ENCODE peak calls at places on chromosomes 3 and 15, in eight cellular contexts. G is HepG2, N is H1, H is K562, P is GM23338, D is endothelial cell of umbilical vein, A is GM12878, Z is HCT116. R is an unnamed sample.

GRCh38 chr3:53147161-53147902 is 13.7 kb upstream of the PRKCD start:
- DNase-seq in G (no peak), N (no peak), H (no peak), P (no peak), D (no peak), A (no peak), Z (no peak), R (no peak)

GRCh38 chr3:144272715-144273114 is 301.1 kb downstream of the DIPK2A start:
- DNase-seq in G (no peak), N (no peak), H (no peak), P (peak), D (no peak), A (no peak), Z (no peak), R (no peak)

GRCh38 chr3:36606871-36607765 is 157.2 kb downstream of the DCLK3 start:
- DNase-seq in G (no peak), N (no peak), H (no peak), P (no peak), D (no peak), A (no peak), Z (no peak), R (no peak)

GRCh38 chr3:108029466-108029865 is 61.4 kb downstream of the CD47 start:
- DNase-seq in G (no peak), N (no peak), H (no peak), P (no peak), D (peak), A (no peak), Z (no peak), R (no peak)

GRCh38 chr15:90660195-90660995 is 56.8 kb upstream of the BLM start:
- DNase-seq in G (no peak), N (no peak), H (peak), P (no peak), D (no peak), A (peak), Z (no peak), R (no peak)

GRCh38 chr3:28290863-28291300 is 49.5 kb downstream of the CMC1 start:
- DNase-seq in G (no peak), N (no peak), H (no peak), P (no peak), D (no peak), A (no peak), Z (no peak), R (no peak)

GRCh38 chr15:92801412-92801773 is 98.7 kb upstream of the CHD2 start:
- DNase-seq in G (no peak), N (no peak), H (no peak), P (no peak), D (no peak), A (no peak), Z (peak), R (no peak)

GRCh38 chr15:29972051-29972450 is 110.7 kb upstream of the GOLGA8J start:
- DNase-seq in G (no peak), N (no peak), H (no peak), P (no peak), D (no peak), A (no peak), Z (no peak), R (no peak)

GRCh38 chr3:144018776-144019175 is 47.2 kb downstream of the DIPK2A start:
- DNase-seq in G (no peak), N (no peak), H (no peak), P (no peak), D (no peak), A (no peak), Z (no peak), R (no peak)

GRCh38 chr3:178320481-178321352 is 215.5 kb upstream of the KCNMB2 start:
- DNase-seq in G (no peak), N (no peak), H (peak), P (no peak), D (peak), A (no peak), Z (no peak), R (no peak)

GRCh38 chr3:72418856-72419255 is 429.4 kb downstream of the SHQ1 start:
- DNase-seq in G (no peak), N (no peak), H (no peak), P (peak), D (peak), A (no peak), Z (no peak), R (no peak)

GRCh38 chr3:171088984-171089754 is 62.6 kb upstream of the SLC2A2 start:
- DNase-seq in G (peak), N (no peak), H (peak), P (no peak), D (peak), A (no peak), Z (peak), R (no peak)

GRCh38 chr3:30035935-30036567 is 570.4 kb upstream of the TGFBR2 start:
- DNase-seq in G (no peak), N (no peak), H (no peak), P (no peak), D (no peak), A (no peak), Z (no peak), R (peak)

GRCh38 chr15:48785195-48785594 is 25.7 kb downstream of the CEP152 start:
- DNase-seq in G (no peak), N (no peak), H (no peak), P (no peak), D (no peak), A (no peak), Z (no peak), R (no peak)

GRCh38 chr3:39126532-39127071 is 19.1 kb downstream of the TTC21A start:
- DNase-seq in G (peak), N (no peak), H (peak), P (peak), D (peak), A (no peak), Z (no peak), R (no peak)

GRCh38 chr3:4394048-4394447 is 73.0 kb downstream of the SUMF1 start:
- DNase-seq in G (no peak), N (no peak), H (no peak), P (no peak), D (peak), A (no peak), Z (no peak), R (no peak)

GRCh38 chr3:100489118-100489517 is 3.3 kb upstream of the TMEM45A start:
- DNase-seq in G (no peak), N (no peak), H (no peak), P (no peak), D (no peak), A (no peak), Z (no peak), R (no peak)
- TF ChIP-seq EZH2 in G (no peak), N (no peak), H (no peak), P (no peak), D (no peak), A (no peak), Z (no peak), R (no peak)

GRCh38 chr3:14358426-14359211 is 43.8 kb upstream of the SLC6A6 start:
- DNase-seq in G (no peak), N (no peak), H (no peak), P (peak), D (no peak), A (no peak), Z (no peak), R (no peak)
- TF ChIP-seq POLR2AphosphoS5 in G (no peak), N (no peak), H (no peak), P (no peak), D (no peak), A (no peak), Z (no peak), R (no peak)

GRCh38 chr3:31364711-31365110 is 168.0 kb upstream of the STT3B start:
- DNase-seq in G (no peak), N (no peak), H (peak), P (no peak), D (no peak), A (no peak), Z (no peak), R (no peak)

GRCh38 chr3:31358473-31359075 is 174.2 kb upstream of the STT3B start:
- DNase-seq in G (no peak), N (no peak), H (no peak), P (no peak), D (no peak), A (no peak), Z (no peak), R (no peak)

GRCh38 chr3:31357451-31357850 is 175.3 kb upstream of the STT3B start:
- DNase-seq in G (no peak), N (no peak), H (no peak), P (no peak), D (no peak), A (no peak), Z (no peak), R (no peak)

GRCh38 chr3:31364188-31364587 is 168.5 kb upstream of the STT3B start:
- DNase-seq in G (no peak), N (no peak), H (no peak), P (no peak), D (no peak), A (no peak), Z (no peak), R (no peak)

DNA sequence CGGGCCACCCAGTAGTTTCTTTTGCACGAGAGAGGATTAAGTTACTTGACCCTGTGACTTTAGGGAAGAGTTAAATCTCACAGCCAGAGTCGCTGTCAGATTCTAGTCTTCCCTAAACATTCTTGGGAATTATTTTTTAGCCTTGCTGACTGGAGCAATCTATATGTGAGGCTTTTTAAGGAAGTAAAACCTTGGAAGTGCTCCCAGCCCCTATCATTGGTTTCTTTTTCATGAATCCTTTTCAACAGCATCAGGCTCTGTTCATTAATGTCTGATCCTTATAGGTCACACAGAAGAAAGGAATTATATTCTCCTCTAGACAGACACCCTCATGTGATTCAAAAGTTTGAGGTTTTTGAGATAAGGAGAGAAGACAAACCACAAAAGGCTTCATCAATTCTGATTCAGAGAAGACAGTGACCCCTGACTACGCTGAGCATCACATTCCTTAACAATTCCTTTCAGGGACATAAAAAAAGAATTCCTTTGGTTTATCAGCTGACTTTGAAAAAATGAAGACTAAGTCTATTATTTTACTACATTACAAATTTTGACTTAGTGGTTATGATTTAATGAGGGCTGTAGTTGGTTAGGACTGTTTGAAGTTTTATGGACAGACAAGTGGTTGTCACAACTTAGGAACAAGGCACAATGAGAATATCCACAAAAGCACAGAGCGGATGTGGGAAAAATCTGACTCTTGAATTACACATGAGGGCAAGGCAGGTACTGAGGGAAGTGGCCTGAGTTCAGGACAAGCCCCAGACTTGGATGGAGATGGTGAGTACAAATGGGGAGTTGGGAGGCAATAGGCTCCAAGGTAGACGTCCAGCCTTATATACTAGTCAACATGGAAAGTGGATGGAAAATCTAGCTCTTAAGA is 171.1 kb upstream of the STT3B start:
- DNase-seq in G (no peak), N (no peak), H (no peak), P (peak), D (no peak), A (no peak), Z (peak), R (no peak)
- H3K27ac ChIP-seq in G (no peak), N (no peak), H (no peak), P (no peak), D (no peak), A (no peak), Z (no peak), R (no peak)

GRCh38 chr15:42091753-42092665 is 2.4 kb downstream of the PLA2G4D start:
- DNase-seq in G (peak), N (no peak), H (peak), P (peak), D (no peak), A (no peak), Z (peak), R (no peak)
- TF ChIP-seq EZH2 in G (no peak), N (no peak), H (no peak), P (no peak), D (no peak), A (no peak), Z (no peak), R (no peak)

DNA sequence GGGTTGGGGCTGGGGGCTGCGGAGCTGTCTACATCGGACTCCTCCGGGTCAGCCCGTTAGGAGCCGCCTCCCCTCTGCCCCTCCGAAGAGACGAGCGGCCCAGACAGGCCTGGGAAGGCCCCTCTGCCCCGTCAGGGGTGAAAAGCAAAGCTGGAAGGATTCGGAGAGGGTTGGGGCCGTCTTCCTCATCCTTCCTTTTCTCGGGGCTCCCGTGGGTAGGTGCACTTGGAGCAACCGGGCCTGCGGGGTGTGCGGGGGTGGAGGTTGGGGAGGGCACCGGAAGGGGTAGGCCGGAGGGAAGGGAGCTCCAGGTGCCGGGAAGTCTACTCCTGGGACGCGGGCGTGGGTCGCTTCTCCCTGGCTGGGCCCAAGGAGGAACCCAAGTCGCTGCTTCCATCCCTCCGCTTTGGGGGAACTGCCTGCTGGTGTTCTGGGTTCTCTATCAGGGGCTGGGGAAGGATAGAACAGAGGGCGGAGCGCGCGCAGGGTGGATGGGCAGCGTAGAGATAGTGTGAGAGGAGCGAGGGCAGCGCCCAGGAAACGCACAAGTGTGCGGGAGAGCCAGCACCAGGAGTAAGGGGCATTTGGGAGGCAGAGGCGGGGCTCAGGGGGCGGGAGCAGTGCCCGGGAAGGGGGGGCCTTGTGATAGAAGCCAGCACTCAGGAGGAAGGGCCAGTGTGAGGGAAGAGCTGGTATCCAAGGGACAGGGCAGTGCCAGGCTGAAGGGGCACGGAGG is 590 bp downstream of the POLR2H start:
- DNase-seq in G (no peak), N (no peak), H (peak), P (peak), D (no peak), A (no peak), Z (peak), R (no peak)
- TF ChIP-seq POLR2AphosphoS5 in G (no peak), N (peak), H (no peak), P (no peak), D (no peak), A (no peak), Z (peak), R (peak)

GRCh38 chr15:99686290-99686689 is 46.9 kb downstream of the LYSMD4 start:
- DNase-seq in G (no peak), N (no peak), H (no peak), P (no peak), D (no peak), A (no peak), Z (no peak), R (no peak)

GRCh38 chr15:99682455-99682854 is 50.8 kb downstream of the LYSMD4 start:
- DNase-seq in G (no peak), N (no peak), H (no peak), P (no peak), D (peak), A (no peak), Z (no peak), R (peak)

GRCh38 chr15:99677540-99678134 is 55.6 kb downstream of the LYSMD4 start:
- DNase-seq in G (no peak), N (no peak), H (no peak), P (no peak), D (no peak), A (no peak), Z (no peak), R (no peak)

DNA sequence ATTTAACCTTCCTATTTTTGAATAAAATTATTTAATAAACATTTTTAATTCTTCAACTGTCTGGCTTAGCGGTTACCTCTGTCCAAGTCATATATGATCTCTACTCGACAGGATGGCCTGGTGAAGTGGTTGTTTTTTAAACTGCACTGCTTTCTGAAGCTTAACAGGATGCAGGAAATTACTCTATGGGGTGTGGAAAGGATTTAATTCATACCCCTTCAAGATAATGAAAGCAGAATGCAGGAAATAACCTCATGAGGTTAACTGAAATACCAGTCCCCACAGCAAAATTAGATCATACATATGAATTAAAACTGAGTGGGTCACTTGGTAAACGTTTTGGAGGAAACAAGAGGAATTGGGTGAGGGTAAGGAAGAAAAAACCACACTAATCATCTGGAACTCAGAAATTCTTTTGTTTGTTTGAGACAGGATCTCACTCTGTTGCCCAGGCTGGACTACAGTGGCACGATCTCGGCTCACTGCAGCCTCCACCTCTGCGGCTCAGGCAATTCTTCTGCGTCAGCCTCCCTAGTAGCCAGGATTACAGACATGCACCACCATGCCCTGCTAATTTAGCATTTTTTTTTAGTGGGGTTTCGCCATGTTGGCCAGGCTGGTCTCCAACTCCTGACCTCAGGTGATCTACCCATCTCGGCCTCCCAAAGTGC is 50.1 kb downstream of the LYSMD4 start:
- DNase-seq in G (no peak), N (no peak), H (no peak), P (no peak), D (peak), A (no peak), Z (no peak), R (no peak)
- H3K27ac ChIP-seq in G (no peak), N (no peak), H (no peak), P (no peak), D (peak), A (no peak), Z (no peak), R (peak)